ENCODE peak calls at places on chromosome 2, in four cellular contexts. Q is ovary, O is colonic mucosa, Y is activated T-helper 1 cell treated with Interleukin-2 at 50 U/mL for 16 hours. L is an unnamed sample.

GRCh38 chr2:7670905-7671304 is 753.7 kb downstream of the RNF144A start:
- DNase-seq in Q (no peak), O (no peak), Y (no peak), L (no peak)

GRCh38 chr2:29295843-29296242 is 180.6 kb downstream of the CLIP4 start:
- DNase-seq in Q (no peak), O (no peak), Y (no peak), L (no peak)

GRCh38 chr2:110639972-110640371 is 37.9 kb downstream of the BUB1 start:
- DNase-seq in Q (no peak), O (no peak), Y (no peak), L (no peak)

GRCh38 chr2:175175896-175176295 is 5.6 kb downstream of the ATP5MC3 start:
- DNase-seq in Q (no peak), O (no peak), Y (no peak), L (no peak)

GRCh38 chr2:144211826-144212225 is 308.1 kb downstream of the ZEB2 start:
- DNase-seq in Q (no peak), O (no peak), Y (no peak), L (no peak)

GRCh38 chr2:47344890-47345583 is 57.9 kb upstream of the MSH2 start:
- DNase-seq in Q (peak), O (peak), Y (no peak), L (no peak)

GRCh38 chr2:217934321-217935131 is 68.3 kb downstream of the TNS1 start:
- DNase-seq in Q (no peak), O (peak), Y (no peak), L (no peak)

GRCh38 chr2:11499081-11499743 is 33.3 kb upstream of the E2F6 start:
- DNase-seq in Q (no peak), O (no peak), Y (no peak), L (no peak)

GRCh38 chr2:69012310-69013122 is 463 bp upstream of the ANTXR1 start:
- DNase-seq in Q (peak), O (peak), Y (peak), L (peak)